ENCODE peak calls at places on chromosomes 3 and 15, in eight cellular contexts. Z, Q, L, J, S, K, Y and N are unnamed samples.

GRCh38 chr3:99842826-99843589 is 25.3 kb downstream of the CMSS1 start:
- DNase-seq in K (no peak), Z (no peak), Y (no peak), J (no peak), Q (peak; percentile 12), S (peak; percentile 38), L (no peak), N (no peak)

GRCh38 chr15:55250392-55250791 is 39.2 kb downstream of the RAB27A start:
- DNase-seq in L (no peak), S (peak; percentile 78), K (no peak), Z (no peak), Y (no peak), Q (no peak), J (no peak), N (no peak)

GRCh38 chr15:39756806-39757522 is 25.7 kb downstream of the FSIP1 start:
- DNase-seq in Y (no peak), J (no peak), Q (peak; percentile 47), K (no peak), Z (no peak), S (peak; percentile 43), L (no peak), N (no peak)

GRCh38 chr15:79562538-79563298 is 130.6 kb downstream of the MINAR1 start:
- DNase-seq in S (no peak), J (no peak), L (no peak), Q (no peak), Z (no peak), K (no peak), Y (no peak), N (no peak)

GRCh38 chr3:139934557-139935070 is 371 bp upstream of the CLSTN2 start:
- DNase-seq in J (peak; percentile 58), Z (peak; percentile 87), K (peak; percentile 73), S (no peak), L (no peak), Q (no peak), Y (no peak), N (no peak)

GRCh38 chr3:182258538-182259177 is 534.6 kb upstream of the ATP11B start:
- DNase-seq in Z (no peak), L (no peak), Y (no peak), Q (peak; percentile 31), K (no peak), J (no peak), S (peak; percentile 45), N (no peak)

GRCh38 chr3:110389005-110389404 is 682.6 kb upstream of the NECTIN3 start:
- DNase-seq in J (no peak), K (no peak), Y (no peak), Q (no peak), Z (no peak), S (no peak), L (no peak), N (no peak)

GRCh38 chr3:59128685-59129084 is 78.9 kb upstream of the CFAP20DC start:
- DNase-seq in K (no peak), L (no peak), Q (no peak), Y (no peak), Z (peak; percentile 62), S (no peak), J (no peak), N (no peak)

GRCh38 chr3:195171093-195171873 is 99.7 kb downstream of the XXYLT1 start:
- DNase-seq in S (no peak), Y (no peak), K (no peak), Q (no peak), Z (no peak), L (no peak), J (no peak), N (no peak)

GRCh38 chr3:136931587-136931986 is 26.2 kb upstream of the IL20RB start:
- DNase-seq in Z (no peak), Y (no peak), K (no peak), S (no peak), J (no peak), Q (no peak), L (no peak), N (no peak)

GRCh38 chr3:22012471-22012870 is 261.5 kb upstream of the ZNF385D start:
- DNase-seq in K (no peak), L (no peak), S (no peak), J (no peak), Y (no peak), Q (no peak), Z (no peak), N (no peak)

GRCh38 chr3:38489766-38490165 is 6.4 kb upstream of the EXOG start:
- DNase-seq in Y (no peak), Q (no peak), L (no peak), K (no peak), Z (no peak), J (no peak), S (no peak), N (no peak)

GRCh38 chr3:142846779-142847577 is 41.9 kb downstream of the PCOLCE2 start:
- DNase-seq in S (peak; percentile 27), Z (no peak), Y (no peak), Q (no peak), J (no peak), K (no peak), L (no peak), N (no peak)

GRCh38 chr3:79467721-79468120 is 300.1 kb downstream of the ROBO1 start:
- DNase-seq in K (no peak), Q (no peak), J (no peak), S (no peak), Y (no peak), Z (no peak), L (no peak), N (no peak)

GRCh38 chr15:53116169-53116568 is 326.0 kb upstream of the ONECUT1 start:
- DNase-seq in Q (no peak), L (no peak), S (no peak), J (no peak), K (no peak), Y (no peak), Z (no peak), N (no peak)

GRCh38 chr3:123807820-123808219 is 76.3 kb downstream of the MYLK start:
- DNase-seq in J (no peak), Q (no peak), Z (no peak), S (peak; percentile 80), Y (no peak), K (no peak), L (no peak), N (peak; percentile 58)

DNA sequence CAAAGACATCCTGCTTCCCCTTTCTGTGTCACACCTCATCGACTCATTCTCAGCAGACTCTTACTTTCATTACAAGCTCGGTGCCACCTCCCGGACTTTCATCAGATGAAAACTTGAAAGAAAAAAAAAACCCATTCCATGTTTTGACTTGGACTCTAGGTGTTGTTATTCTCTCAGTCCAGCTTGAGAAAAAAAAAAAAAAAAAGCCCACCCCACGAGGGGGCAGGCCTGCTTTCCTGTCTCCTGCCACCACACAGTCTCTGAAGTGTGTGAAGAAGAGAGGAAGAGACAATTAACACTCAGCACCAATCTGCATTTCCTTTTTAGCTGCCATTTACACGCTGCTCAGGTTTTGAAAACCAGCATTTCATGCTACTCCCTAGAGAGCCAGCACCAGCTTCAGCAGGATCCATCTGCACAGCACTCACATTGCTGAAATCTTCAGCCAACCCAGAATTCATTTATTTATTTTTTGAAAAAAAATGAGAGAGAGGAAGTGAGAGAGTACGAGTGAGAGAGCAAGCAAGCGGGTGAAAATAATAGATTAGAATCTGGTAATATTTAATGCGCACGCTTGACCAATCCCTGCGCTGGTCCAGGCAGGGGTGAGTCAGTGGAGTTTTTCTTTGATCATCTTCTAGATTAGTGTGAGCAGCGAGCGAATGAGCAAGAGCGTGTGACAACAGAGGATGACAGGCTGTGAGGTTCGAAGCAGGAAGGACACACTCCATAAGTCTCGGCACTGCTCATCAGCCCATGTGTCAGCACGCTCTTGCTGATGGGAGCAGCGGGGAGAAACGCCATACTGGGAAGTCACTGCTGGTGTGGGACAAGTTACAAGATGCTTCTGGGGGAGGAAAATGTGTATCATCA is 23.5 kb downstream of the ZNF80 start:
- DNase-seq in Y (peak; percentile 86), J (no peak), Z (no peak), L (no peak), S (no peak), Q (no peak), K (no peak), N (no peak)
- H3K4me1 ChIP-seq in Y (peaks cover 46% of the 10 kb centered on the region), J (peaks cover 4% of the 10 kb centered on the region), Z (peaks cover 16% of the 10 kb centered on the region), L (peaks cover 9% of the 10 kb centered on the region), S (no peaks in the 10 kb centered on the region), Q (no peaks in the 10 kb centered on the region), K (no peaks in the 10 kb centered on the region), N (no peaks in the 10 kb centered on the region)

GRCh38 chr3:157130138-157130880 is 29.6 kb downstream of the CCNL1 start:
- DNase-seq in Z (peak; percentile 82), K (peak; percentile 77), Q (peak; percentile 80), S (peak; percentile 90), L (peak; percentile 63), Y (peak; percentile 78), J (peak; percentile 60), N (no peak)
- TF ChIP-seq POLR2AphosphoS5 in Z (no peak), K (no peak), Q (peak; percentile 29), S (no peak), L (peak; percentile 42), Y (peak; percentile 47), J (no peak), N (peak; percentile 29)

DNA sequence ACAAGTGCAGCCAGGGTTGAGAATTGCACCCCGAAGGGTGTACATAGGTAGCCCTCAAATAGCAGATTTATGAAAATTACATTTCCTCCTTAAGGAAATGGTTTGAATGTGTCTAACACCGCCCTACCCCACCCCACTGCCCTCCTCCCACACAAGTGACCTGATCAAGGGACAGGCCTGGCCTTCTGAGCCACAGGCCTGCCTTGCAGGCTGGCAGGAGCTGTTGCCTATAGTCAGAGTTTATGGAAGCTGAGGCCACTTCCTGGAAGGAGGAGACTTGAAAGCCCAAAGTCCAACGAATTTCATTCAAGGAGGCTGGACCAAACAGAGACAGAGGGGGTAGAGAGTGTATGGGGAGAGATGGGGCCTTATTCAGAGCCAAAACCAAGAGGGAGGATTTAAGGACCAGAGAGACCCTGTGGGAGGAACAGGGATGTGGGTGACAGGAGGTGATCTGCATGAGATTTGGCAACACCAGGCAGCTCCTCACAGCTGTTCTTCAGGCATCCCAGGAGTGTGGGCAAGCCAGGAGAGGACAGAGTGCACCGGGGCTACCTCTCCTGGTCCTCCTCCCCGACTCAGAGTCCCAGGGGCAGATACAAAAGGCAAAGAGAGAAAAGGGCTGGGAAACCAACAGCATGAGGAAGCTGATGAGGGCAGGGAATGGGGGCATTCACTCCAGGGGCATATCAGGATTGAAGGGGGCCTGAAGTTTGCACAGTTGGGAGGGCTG is 100.4 kb upstream of the HES1 start:
- DNase-seq in Q (no peak), J (no peak), Y (no peak), K (no peak), L (peak; percentile 43), S (no peak), Z (no peak), N (no peak)
- TF ChIP-seq POLR2A in Q (no peak), J (no peak), Y (no peak), K (no peak), L (no peak), S (no peak), Z (no peak), N (no peak)

GRCh38 chr3:43786102-43786952 is 95.6 kb downstream of the ABHD5 start:
- DNase-seq in Z (no peak), L (no peak), Y (peak; percentile 43), S (no peak), J (no peak), K (no peak), Q (no peak), N (peak; percentile 40)

GRCh38 chr3:43784640-43785011 is 93.9 kb downstream of the ABHD5 start:
- DNase-seq in Q (no peak), Z (no peak), S (no peak), K (no peak), Y (no peak), J (no peak), L (no peak), N (no peak)

GRCh38 chr3:43786953-43787305 is 96.2 kb downstream of the ABHD5 start:
- DNase-seq in S (no peak), Q (no peak), Y (no peak), J (no peak), L (no peak), K (no peak), Z (no peak), N (peak; percentile 64)

GRCh38 chr3:43783987-43784639 is 93.4 kb downstream of the ABHD5 start:
- DNase-seq in J (no peak), L (no peak), Q (no peak), S (no peak), Z (no peak), K (no peak), Y (no peak), N (peak; percentile 54)

GRCh38 chr3:43785551-43785950 is 94.8 kb downstream of the ABHD5 start:
- DNase-seq in Y (no peak), S (no peak), Z (no peak), K (no peak), Q (no peak), J (no peak), L (no peak), N (peak; percentile 49)
- H3K4me1 ChIP-seq in Y (no peaks in the 10 kb centered on the region), S (peaks cover 4% of the 10 kb centered on the region), Z (no peaks in the 10 kb centered on the region), K (no peaks in the 10 kb centered on the region), Q (no peaks in the 10 kb centered on the region), J (no peaks in the 10 kb centered on the region), L (no peaks in the 10 kb centered on the region), N (no peaks in the 10 kb centered on the region)